ENCODE peak calls at places on chromosomes 16 and 17, in seven cellular contexts. X is WTC11, U is AG04450, O is upper lobe of right lung, K is prostate gland, E is colonic mucosa, A is thoracic aorta. R is an unnamed sample.

GRCh38 chr17:47266782-47267181 is 13.2 kb downstream of the ITGB3 start:
- DNase-seq in U (no peak), K (no peak), X (no peak), O (no peak), E (no peak), A (no peak), R (no peak)

GRCh38 chr16:17229766-17230165 is 241.0 kb downstream of the XYLT1 start:
- DNase-seq in A (no peak), O (no peak), X (no peak), K (no peak), E (no peak), U (no peak), R (no peak)

GRCh38 chr17:27241346-27241946 is 52.5 kb upstream of the WSB1 start:
- DNase-seq in X (no peak), O (no peak), A (no peak), U (no peak), E (no peak), K (peak; percentile 76), R (no peak)

GRCh38 chr16:14289692-14290340 is 218.7 kb downstream of the MRTFB start:
- DNase-seq in K (no peak), O (no peak), X (peak; percentile 62), A (no peak), U (no peak), E (no peak), R (no peak)

GRCh38 chr16:88886311-88886914 is 20.0 kb upstream of the PABPN1L start:
- DNase-seq in X (no peak), A (no peak), O (no peak), U (no peak), K (no peak), E (no peak), R (no peak)

GRCh38 chr17:27455914-27456680 is at the start of gene KSR1:
- DNase-seq in U (no peak), O (peak; percentile 94), A (peak; percentile 41), X (peak; percentile 91), E (peak; percentile 82), K (peak; percentile 75), R (peak; percentile 73)

GRCh38 chr16:83532634-83533033 is 275.1 kb upstream of the HSBP1 start:
- DNase-seq in E (no peak), X (no peak), O (no peak), K (no peak), A (no peak), U (no peak), R (no peak)

GRCh38 chr17:51687887-51688286 is 427.5 kb downstream of the UTP18 start:
- DNase-seq in X (no peak), E (no peak), O (no peak), K (no peak), U (no peak), A (no peak), R (no peak)

GRCh38 chr16:88389621-88390160 is 6.9 kb downstream of the ZNF469 start:
- DNase-seq in X (no peak), U (no peak), O (no peak), E (no peak), K (no peak), A (no peak), R (no peak)

GRCh38 chr16:10828851-10829331 is 10.3 kb upstream of the TVP23A start:
- DNase-seq in E (peak; percentile 78), U (peak; percentile 27), X (no peak), A (peak; percentile 83), K (peak; percentile 87), O (peak; percentile 97), R (peak; percentile 70)

GRCh38 chr17:64174686-64175456 is 44.9 kb upstream of the ERN1 start:
- DNase-seq in U (no peak), K (no peak), A (no peak), X (no peak), E (no peak), O (peak; percentile 70), R (peak; percentile 96)

GRCh38 chr16:70577256-70577698 is 53.7 kb downstream of the SF3B3 start:
- DNase-seq in U (no peak), A (peak; percentile 74), K (no peak), X (no peak), E (no peak), O (no peak), R (no peak)

GRCh38 chr17:28347261-28347891 is 10.0 kb downstream of the POLDIP2 start:
- DNase-seq in E (no peak), O (peak; percentile 60), U (peak; percentile 75), A (no peak), X (no peak), K (no peak), R (peak; percentile 5)

GRCh38 chr16:4733211-4733742 is 794 bp downstream of the ANKS3 start:
- DNase-seq in K (no peak), E (no peak), O (no peak), A (no peak), U (no peak), X (no peak), R (no peak)

GRCh38 chr16:87806608-87807546 is 41.1 kb upstream of the KLHDC4 start:
- DNase-seq in K (peak; percentile 24), O (peak; percentile 74), A (peak; percentile 16), U (peak; percentile 78), X (no peak), E (peak; percentile 82), R (peak; percentile 73)

GRCh38 chr17:1746975-1747543 is 4.4 kb downstream of the SERPINF2 start:
- DNase-seq in E (peak; percentile 50), U (no peak), O (peak; percentile 94), K (peak; percentile 94), A (no peak), X (no peak), R (no peak)

GRCh38 chr16:9033125-9033830 is 58.2 kb upstream of the HAPSTR1 start:
- DNase-seq in A (no peak), X (peak; percentile 74), O (no peak), E (peak; percentile 69), K (peak; percentile 18), U (no peak), R (no peak)

GRCh38 chr17:72419866-72420774 is 299.3 kb downstream of the SOX9 start:
- DNase-seq in O (no peak), U (no peak), X (no peak), K (peak; percentile 53), E (peak; percentile 61), A (no peak), R (no peak)

GRCh38 chr17:83186226-83186625 is 106.8 kb downstream of the METRNL start:
- DNase-seq in K (no peak), O (no peak), X (peak; percentile 48), A (no peak), U (no peak), E (peak; percentile 17), R (no peak)

GRCh38 chr16:52203096-52203495 is 343.8 kb downstream of the TOX3 start:
- DNase-seq in X (no peak), K (no peak), O (no peak), E (no peak), U (no peak), A (no peak), R (no peak)

GRCh38 chr16:54265558-54266213 is 20.9 kb downstream of the IRX3 start:
- DNase-seq in A (no peak), X (no peak), K (no peak), U (no peak), E (no peak), O (no peak), R (no peak)

GRCh38 chr17:31581022-31581483 is 189.6 kb downstream of the RAB11FIP4 start:
- DNase-seq in E (no peak), U (no peak), O (peak; percentile 88), K (peak; percentile 85), X (no peak), A (peak; percentile 64), R (no peak)

GRCh38 chr16:78715673-78716072 is 616.2 kb downstream of the WWOX start:
- DNase-seq in X (no peak), K (no peak), O (no peak), A (no peak), E (no peak), U (no peak), R (no peak)

GRCh38 chr16:88356727-88357199 is 26.0 kb upstream of the ZNF469 start:
- DNase-seq in E (no peak), A (no peak), O (no peak), U (no peak), X (no peak), K (no peak), R (peak; percentile 39)

DNA sequence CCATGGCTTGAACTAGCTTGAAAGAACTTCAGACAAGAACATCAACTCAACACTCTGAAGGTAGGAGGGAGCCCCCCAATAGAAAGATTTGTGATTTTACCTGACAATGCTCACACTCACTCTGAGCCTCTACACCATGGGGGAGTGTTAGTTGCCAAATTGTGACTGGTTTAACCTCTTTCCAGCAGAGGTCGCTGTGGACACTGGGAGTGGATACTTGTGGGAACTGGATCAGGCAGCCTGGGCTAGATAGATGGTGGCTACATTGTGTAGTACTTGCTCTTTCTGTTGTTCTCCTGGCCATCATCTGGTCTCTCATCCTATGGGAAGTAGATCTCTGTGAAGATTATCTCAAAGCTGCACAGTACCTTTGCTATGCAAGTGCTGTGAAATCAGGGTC is 2.9 kb downstream of the SMPD3 start:
- DNase-seq in U (no peak), X (peak; percentile 82), E (peak; percentile 81), A (no peak), O (no peak), K (no peak), R (peak; percentile 79)
- TF ChIP-seq CTCF in U (peak; percentile 15), X (peak; percentile 63), E (peak; percentile 45), A (no peak), O (peak; percentile 51), K (no peak), R (peak; percentile 81)

GRCh38 chr16:56353054-56353921 is 72.1 kb downstream of the AMFR start:
- DNase-seq in O (peak; percentile 56), K (no peak), U (no peak), X (peak; percentile 8), A (no peak), E (no peak), R (peak; percentile 40)
- TF ChIP-seq CTCF in O (no peak), K (no peak), U (no peak), X (no peak), A (no peak), E (no peak), R (no peak)

DNA sequence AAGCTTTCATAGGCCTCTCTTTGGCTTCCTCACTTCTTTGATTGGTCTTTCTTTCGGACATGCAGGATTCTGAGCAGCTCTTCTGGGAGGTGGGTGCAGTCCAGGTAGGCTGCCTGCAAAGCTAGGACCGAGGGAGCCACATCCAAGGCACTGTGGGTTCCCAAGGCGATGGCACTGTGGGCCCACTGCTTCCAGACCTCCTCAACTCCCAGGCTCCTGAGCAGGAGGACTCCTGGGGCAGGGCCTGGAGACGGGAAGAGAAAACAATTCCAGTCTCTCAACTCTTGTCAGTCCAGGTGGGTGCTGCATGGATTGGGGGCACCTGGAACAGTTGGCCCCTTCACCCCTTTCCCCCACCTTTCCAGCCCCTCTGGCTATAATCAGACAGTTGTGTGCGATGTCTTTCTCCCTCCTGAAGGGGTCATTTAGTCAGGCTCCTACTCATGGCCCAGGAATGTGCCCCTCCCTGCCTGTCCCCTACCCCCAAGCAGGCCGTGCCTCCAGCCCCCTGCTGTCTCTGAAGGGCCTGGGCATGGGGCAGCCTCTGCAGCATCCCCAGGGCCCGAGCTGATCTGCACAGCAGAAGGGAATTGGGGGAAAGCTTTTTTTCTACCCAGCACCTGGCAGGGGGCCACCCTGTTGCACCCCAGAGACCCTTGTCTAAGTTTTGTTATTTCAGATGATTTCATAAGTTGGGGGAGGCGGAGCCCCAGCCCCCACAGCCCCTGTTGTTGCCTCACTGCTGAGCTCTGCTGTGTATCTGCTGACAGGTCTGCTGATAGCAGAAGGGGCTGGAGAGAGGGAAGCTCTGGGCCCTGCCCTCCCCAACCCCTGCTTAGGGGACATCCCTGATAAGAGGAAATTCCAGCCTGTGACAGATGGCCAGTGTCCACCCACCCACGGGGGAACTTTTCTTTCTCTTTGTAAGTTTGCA is 330.3 kb downstream of the SEC14L1 start:
- DNase-seq in E (no peak), X (peak; percentile 67), O (no peak), U (no peak), A (no peak), K (no peak), R (no peak)
- TF ChIP-seq CTCF in E (no peak), X (no peak), O (no peak), U (peak; percentile 2), A (no peak), K (no peak), R (no peak)

GRCh38 chr17:74987909-74988711 is 678 bp downstream of the CDR2L start:
- DNase-seq in X (peak; percentile 78), O (peak; percentile 87), U (peak; percentile 29), A (peak; percentile 53), K (peak; percentile 83), E (peak; percentile 79), R (no peak)
- TF ChIP-seq CTCF in X (no peak), O (peak; percentile 33), U (peak; percentile 44), A (peak; percentile 29), K (no peak), E (no peak), R (no peak)

R was measured in CD14-positive monocyte.